ENCODE peak calls at places on chromosomes 5 and 9, in six cellular contexts. B is nucleus accumbens, Q is NCI-H2171, O is cerebellar cortex, D is fibroblast of pulmonary artery, W is MCF 10A. M is an unnamed sample.

GRCh38 chr5:76818844-76819831 is at the start of gene F2RL1:
- DNase-seq in B (peak), Q (peak), O (peak), D (peak), W (peak), M (peak)

GRCh38 chr9:27387722-27388121 is 90.8 kb upstream of the EQTN start:
- DNase-seq in B (no peak), Q (no peak), O (no peak), D (no peak), W (no peak), M (no peak)

GRCh38 chr9:92657296-92658094 is 12.4 kb downstream of the IPPK start:
- DNase-seq in B (no peak), Q (no peak), O (no peak), D (no peak), W (peak), M (no peak)

GRCh38 chr5:113748403-113748802 is 234.9 kb downstream of the YTHDC2 start:
- DNase-seq in B (no peak), Q (no peak), O (no peak), D (no peak), W (no peak), M (no peak)

GRCh38 chr9:1869843-1870242 is 145.3 kb upstream of the SMARCA2 start:
- DNase-seq in B (no peak), Q (peak), O (peak), D (peak), W (peak), M (peak)

GRCh38 chr5:177519463-177520235 is 2.9 kb upstream of the DDX41 start:
- DNase-seq in B (no peak), Q (no peak), O (no peak), D (no peak), W (no peak), M (no peak)

GRCh38 chr9:26264709-26265601 is 586.7 kb upstream of the TUSC1 start:
- DNase-seq in B (no peak), Q (no peak), O (no peak), D (peak), W (peak), M (peak)

GRCh38 chr9:19999491-20000057 is 210.7 kb upstream of the SLC24A2 start:
- DNase-seq in B (no peak), Q (no peak), O (no peak), D (peak), W (peak), M (peak)

GRCh38 chr5:138336952-138337684 is 948 bp upstream of the FAM53C start:
- DNase-seq in B (peak), Q (no peak), O (peak), D (peak), W (peak), M (peak)

GRCh38 chr5:173458819-173459218 is 130.6 kb upstream of the STC2 start:
- DNase-seq in B (no peak), Q (no peak), O (no peak), D (peak), W (peak), M (peak)

GRCh38 chr5:109588281-109589035 is 101.3 kb upstream of the MAN2A1 start:
- DNase-seq in B (no peak), Q (no peak), O (no peak), D (no peak), W (no peak), M (no peak)

GRCh38 chr5:139744471-139745120 is 51.0 kb upstream of the PSD2 start:
- DNase-seq in B (peak), Q (no peak), O (peak), D (no peak), W (no peak), M (no peak)

GRCh38 chr5:132677191-132677590 is 3.4 kb downstream of the IL4 start:
- DNase-seq in B (no peak), Q (no peak), O (no peak), D (peak), W (peak), M (peak)

GRCh38 chr9:71685988-71686387 is 82.3 kb downstream of the CEMIP2 start:
- DNase-seq in B (no peak), Q (no peak), O (no peak), D (no peak), W (no peak), M (no peak)

GRCh38 chr5:24923400-24923799 is 278.6 kb upstream of the CDH10 start:
- DNase-seq in B (no peak), Q (no peak), O (no peak), D (no peak), W (no peak), M (no peak)

GRCh38 chr5:78213799-78214198 is 80.7 kb downstream of the AP3B1 start:
- DNase-seq in B (peak), Q (no peak), O (no peak), D (no peak), W (no peak), M (no peak)

GRCh38 chr5:55994502-55994997 is at the start of gene IL6ST:
- DNase-seq in B (peak), Q (peak), O (peak), D (peak), W (peak), M (peak)

GRCh38 chr5:120449501-120449900 is 14.6 kb upstream of the PRR16 start:
- DNase-seq in B (no peak), Q (no peak), O (no peak), D (no peak), W (no peak), M (peak)

GRCh38 chr5:83895860-83896259 is 175.2 kb upstream of the HAPLN1 start:
- DNase-seq in B (no peak), Q (no peak), O (no peak), D (no peak), W (no peak), M (peak)

GRCh38 chr5:1513326-1514026 is 10.3 kb downstream of the LPCAT1 start:
- DNase-seq in B (no peak), Q (no peak), O (no peak), D (no peak), W (no peak), M (no peak)

GRCh38 chr5:40413747-40414146 is 266.0 kb upstream of the PTGER4 start:
- DNase-seq in B (no peak), Q (no peak), O (no peak), D (peak), W (peak), M (peak)

GRCh38 chr5:122413722-122414121 is 101.7 kb downstream of the SNCAIP start:
- DNase-seq in B (no peak), Q (no peak), O (no peak), D (no peak), W (no peak), M (no peak)

GRCh38 chr9:35696520-35697215 is 6.9 kb upstream of the TPM2 start:
- DNase-seq in B (peak), Q (no peak), O (peak), D (peak), W (peak), M (peak)

GRCh38 chr9:23826120-23826629 is at the start of gene ELAVL2:
- DNase-seq in B (peak), Q (no peak), O (peak), D (peak), W (peak), M (peak)

GRCh38 chr9:128714586-128715435 is 9.1 kb downstream of the ZDHHC12 start:
- DNase-seq in B (no peak), Q (no peak), O (no peak), D (no peak), W (no peak), M (no peak)

GRCh38 chr5:175470756-175471155 is 7.6 kb upstream of the SFXN1 start:
- DNase-seq in B (no peak), Q (no peak), O (no peak), D (no peak), W (no peak), M (no peak)

GRCh38 chr5:142404046-142404477 is 79.2 kb upstream of the SPRY4 start:
- DNase-seq in B (no peak), Q (no peak), O (no peak), D (peak), W (no peak), M (peak)

GRCh38 chr5:82004511-82004910 is 32.7 kb downstream of the ATG10 start:
- DNase-seq in B (no peak), Q (no peak), O (no peak), D (peak), W (peak), M (peak)

GRCh38 chr5:43041669-43042175 is 1.6 kb upstream of the ANXA2R start:
- DNase-seq in B (no peak), Q (no peak), O (peak), D (peak), W (peak), M (peak)

GRCh38 chr5:68314465-68314864 is 98.9 kb downstream of the PIK3R1 start:
- DNase-seq in B (no peak), Q (no peak), O (no peak), D (no peak), W (no peak), M (no peak)

GRCh38 chr5:126384985-126385384 is 38.2 kb upstream of the GRAMD2B start:
- DNase-seq in B (no peak), Q (no peak), O (no peak), D (peak), W (peak), M (peak)

M was measured in iris pigment epithelial cell.